ENCODE peak calls at places on chromosomes 1 and 21, in six cellular contexts. T is suprapubic skin, H is mammary epithelial cell, I is neural progenitor cell, O is uterus, E is fibroblast of lung. L is an unnamed sample. For H3K27me3, the result is how much of the 10 kb centered on the place peaks cover.

GRCh38 chr1:36532810-36533401 is 50.2 kb upstream of the CSF3R start:
- DNase-seq in T (peak), H (no peak), E (no peak), I (no peak), O (no peak), L (no peak)

GRCh38 chr21:42673633-42674328 is 20.4 kb downstream of the PDE9A start:
- DNase-seq in H (no peak), I (no peak), T (no peak), O (no peak), E (no peak), L (no peak)

GRCh38 chr1:45554198-45554597 is 3.6 kb downstream of the AKR1A1 start:
- DNase-seq in O (no peak), I (no peak), H (no peak), E (no peak), T (no peak), L (no peak)

GRCh38 chr1:107132780-107133179 is 8.1 kb upstream of the NTNG1 start:
- DNase-seq in H (no peak), T (no peak), O (no peak), I (no peak), E (no peak), L (no peak)

GRCh38 chr21:34836103-34836932 is 167.5 kb downstream of the CLIC6 start:
- DNase-seq in T (peak), E (peak), H (peak), O (peak), I (no peak), L (peak)

GRCh38 chr1:202625416-202626360 is 84.6 kb downstream of the SYT2 start:
- DNase-seq in I (peak), E (peak), H (peak), O (peak), T (no peak), L (peak)

GRCh38 chr1:211648980-211649934 is 26.2 kb downstream of the NEK2 start:
- DNase-seq in O (no peak), H (no peak), E (no peak), T (peak), I (no peak), L (no peak)

GRCh38 chr1:16013220-16013907 is 4.5 kb downstream of the HSPB7 start:
- DNase-seq in H (peak), O (peak), E (peak), I (peak), T (no peak), L (no peak)

GRCh38 chr1:21233480-21233879 is 56.8 kb downstream of the ECE1 start:
- DNase-seq in E (no peak), O (no peak), H (no peak), I (no peak), T (no peak), L (no peak)

GRCh38 chr1:181676269-181676668 is 193.0 kb downstream of the CACNA1E start:
- DNase-seq in T (no peak), H (peak), E (peak), O (no peak), I (peak), L (no peak)

GRCh38 chr1:61955261-61955660 is 213.0 kb downstream of the PATJ start:
- DNase-seq in E (no peak), H (no peak), I (no peak), O (no peak), T (no peak), L (no peak)

GRCh38 chr1:87325982-87326738 is 2.5 kb upstream of the LMO4 start:
- DNase-seq in O (peak), E (peak), I (peak), T (no peak), H (peak), L (no peak)

GRCh38 chr1:60823151-60823550 is 259.2 kb upstream of the NFIA start:
- DNase-seq in T (no peak), H (no peak), O (no peak), I (no peak), E (no peak), L (no peak)

GRCh38 chr1:159775716-159776115 is 5.0 kb upstream of the DUSP23 start:
- DNase-seq in E (no peak), O (no peak), H (no peak), T (no peak), I (no peak), L (no peak)

GRCh38 chr1:204902674-204903073 is 32.0 kb downstream of the NFASC start:
- DNase-seq in E (no peak), T (no peak), H (no peak), O (no peak), I (no peak), L (no peak)

GRCh38 chr1:162070094-162070748 is 730 bp downstream of the NOS1AP start:
- DNase-seq in I (peak), T (peak), H (peak), O (no peak), E (no peak), L (no peak)

GRCh38 chr1:114339379-114339778 is 171.6 kb downstream of the TRIM33 start:
- DNase-seq in H (no peak), T (no peak), O (no peak), E (no peak), I (no peak), L (no peak)

GRCh38 chr21:44982558-44983244 is 42.9 kb downstream of the SLX9 start:
- DNase-seq in O (no peak), H (no peak), E (peak), T (no peak), I (no peak), L (no peak)

GRCh38 chr1:226311376-226311775 is 2.4 kb upstream of the LIN9 start:
- DNase-seq in T (no peak), O (no peak), E (no peak), H (no peak), I (no peak), L (no peak)

GRCh38 chr1:192263436-192263835 is 53.4 kb upstream of the RGS21 start:
- DNase-seq in O (no peak), T (no peak), E (peak), I (no peak), H (peak), L (no peak)

GRCh38 chr1:78277253-78277652 is 213.5 kb upstream of the PTGFR start:
- DNase-seq in T (no peak), H (peak), I (no peak), E (peak), O (no peak), L (no peak)

GRCh38 chr1:12172042-12172851 is 5.5 kb downstream of the TNFRSF1B start:
- DNase-seq in H (no peak), T (no peak), E (no peak), O (no peak), I (no peak), L (no peak)

GRCh38 chr1:173056355-173056754 is 5.6 kb upstream of the TNFSF18 start:
- DNase-seq in I (no peak), E (no peak), H (peak), O (no peak), T (no peak), L (no peak)

GRCh38 chr1:91217911-91218310 is 186.7 kb downstream of the HFM1 start:
- DNase-seq in I (no peak), O (no peak), H (no peak), E (no peak), T (no peak), L (no peak)

GRCh38 chr1:186165303-186165702 is 209.8 kb downstream of the TPR start:
- DNase-seq in H (peak), E (peak), T (no peak), I (no peak), O (no peak), L (no peak)

GRCh38 chr1:103107696-103108524 is at the start of gene COL11A1:
- DNase-seq in E (peak), T (no peak), I (peak), H (no peak), O (no peak), L (no peak)

GRCh38 chr1:59156526-59157196 is 140.2 kb upstream of the FGGY start:
- DNase-seq in H (no peak), E (peak), I (peak), T (no peak), O (no peak), L (no peak)

GRCh38 chr1:100187912-100188311 is 9.9 kb upstream of the LRRC39 start:
- DNase-seq in O (peak), E (peak), T (no peak), I (no peak), H (no peak), L (no peak)

GRCh38 chr1:201582977-201583376 is 44.0 kb downstream of the NAV1 start:
- DNase-seq in I (peak), O (no peak), H (no peak), T (no peak), E (no peak), L (no peak)

GRCh38 chr1:205062895-205063294 is 19.9 kb downstream of the CNTN2 start:
- DNase-seq in I (no peak), O (no peak), E (no peak), T (no peak), H (no peak), L (no peak)

GRCh38 chr1:21574464-21575151 is 65.4 kb downstream of the ALPL start:
- DNase-seq in E (peak), T (no peak), O (peak), I (peak), H (peak), L (no peak)

GRCh38 chr21:41406340-41406739 is 19.7 kb upstream of the MX1 start:
- DNase-seq in T (peak), O (no peak), H (no peak), E (no peak), I (no peak), L (no peak)

GRCh38 chr1:201184734-201185453 is 5.7 kb upstream of the IGFN1 start:
- DNase-seq in H (peak), I (peak), E (peak), O (peak), T (peak), L (no peak)

GRCh38 chr1:198106007-198106406 is 50.8 kb upstream of the NEK7 start:
- DNase-seq in O (no peak), H (no peak), T (no peak), I (no peak), E (no peak), L (no peak)

GRCh38 chr21:35222021-35222420 is 172.9 kb upstream of the RUNX1 start:
- DNase-seq in E (peak), I (no peak), H (no peak), O (no peak), T (no peak), L (no peak)

GRCh38 chr1:228933753-228934152 is 198.5 kb downstream of the RHOU start:
- DNase-seq in E (no peak), O (no peak), I (no peak), H (no peak), T (no peak), L (no peak)

GRCh38 chr1:174550296-174550695 is 102.5 kb downstream of the GPR52 start:
- DNase-seq in E (peak), T (no peak), O (no peak), I (no peak), H (peak), L (no peak)

GRCh38 chr1:62849031-62849430 is 65.1 kb downstream of the ATG4C start:
- DNase-seq in O (no peak), I (peak), E (no peak), T (no peak), H (no peak), L (no peak)

GRCh38 chr21:17612023-17612564 is 607 bp downstream of the BTG3 start:
- DNase-seq in T (peak), H (peak), O (peak), E (peak), I (no peak), L (no peak)

GRCh38 chr1:56249244-56249643 is 330.1 kb downstream of the PLPP3 start:
- DNase-seq in O (no peak), E (no peak), T (no peak), I (no peak), H (no peak), L (no peak)

GRCh38 chr1:13763991-13764390 is 64.0 kb downstream of the PRDM2 start:
- DNase-seq in I (no peak), E (no peak), T (no peak), H (no peak), O (no peak), L (no peak)
- H3K4me3 ChIP-seq in I (peak), E (no peak), T (no peak), H (no peak), O (no peak), L (no peak)

DNA sequence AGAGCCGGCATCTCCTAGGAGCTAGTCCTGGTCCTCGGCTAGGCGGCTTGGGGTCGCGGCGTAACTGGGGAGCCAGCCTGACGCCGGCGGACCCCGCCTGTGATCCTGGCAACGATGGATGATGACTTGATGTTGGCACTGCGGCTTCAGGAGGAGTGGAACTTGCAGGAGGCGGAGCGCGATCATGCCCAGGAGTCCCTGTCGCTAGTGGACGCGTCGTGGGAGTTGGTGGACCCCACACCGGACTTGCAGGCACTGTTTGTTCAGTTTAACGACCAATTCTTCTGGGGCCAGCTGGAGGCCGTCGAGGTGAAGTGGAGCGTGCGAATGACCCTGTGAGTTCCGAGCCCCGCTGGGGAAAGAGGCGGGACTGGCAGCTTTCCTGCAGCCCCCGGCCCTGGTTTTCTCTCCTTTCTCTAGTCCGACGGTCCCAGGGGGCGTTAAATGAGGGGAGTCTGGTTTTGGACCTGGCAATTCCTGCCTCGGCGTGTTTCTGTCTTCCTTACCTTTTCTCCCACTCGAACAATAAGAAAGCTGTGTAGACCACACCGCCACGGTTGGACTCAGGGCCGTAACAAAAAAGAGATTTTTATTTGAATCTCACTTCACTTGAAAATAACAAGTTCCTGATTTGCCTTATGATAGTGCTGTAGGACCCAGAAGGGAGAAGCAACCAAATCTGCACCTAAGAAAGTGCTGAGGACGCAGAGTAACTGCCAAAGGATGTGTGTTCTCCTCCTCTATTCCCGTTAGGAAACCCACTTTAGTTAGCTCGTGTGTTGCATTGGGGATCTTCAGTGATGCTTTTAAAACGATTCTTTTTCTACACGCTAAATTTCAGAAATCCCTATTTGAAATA is at the start of gene SPRTN:
- DNase-seq in O (no peak), I (peak), T (peak), H (peak), E (no peak), L (no peak)
- TF ChIP-seq CTCF in O (no peak), I (peak), T (no peak), H (no peak), E (no peak), L (no peak)

GRCh38 chr1:2598329-2598931 is 11.9 kb downstream of the PRXL2B start:
- DNase-seq in H (no peak), I (no peak), E (no peak), O (no peak), T (no peak), L (peak)
- H3K27me3 ChIP-seq in H (under half), I (under half), E (under half), O (under half), T (under half), L (under half)

GRCh38 chr1:28510350-28511223 is 4.7 kb downstream of the RCC1 start:
- DNase-seq in T (no peak), E (peak), H (peak), O (no peak), I (no peak), L (no peak)
- H3K4me3 ChIP-seq in T (no peak), E (peak), H (no peak), O (no peak), I (no peak), L (peak)

GRCh38 chr1:246803891-246804290 is 79.7 kb downstream of the SCCPDH start:
- DNase-seq in H (no peak), O (no peak), E (no peak), T (no peak), I (no peak), L (no peak)
- TF ChIP-seq CTCF in H (no peak), O (no peak), E (no peak), T (no peak), I (no peak), L (no peak)

GRCh38 chr1:213982515-213982813 is 5.3 kb upstream of the PROX1 start:
- DNase-seq in I (no peak), O (no peak), T (no peak), H (no peak), E (no peak), L (no peak)
- H3K27me3 ChIP-seq in I (half or more), O (under half), T (half or more), H (half or more), E (under half), L (half or more)

GRCh38 chr1:27356628-27357280 is 10.0 kb downstream of the MAP3K6 start:
- DNase-seq in I (peak), E (no peak), T (no peak), O (no peak), H (no peak), L (no peak)
- H3K4me3 ChIP-seq in I (no peak), E (no peak), T (peak), O (no peak), H (no peak), L (no peak)

L was measured in dorsolateral prefrontal cortex.